ENCODE peak calls at places on chromosome 20, in nine cellular contexts. O is stimulated activated CD8-positive, alpha-beta memory T cell treated with anti-CD3 and anti-CD28 coated beads, Interleukin-15, amount 100 ng/mL, for 1 hour; Z is epithelial cell of proximal tubule; B is left lung; W is activated naive CD4-positive, alpha-beta T cell treated with anti-CD3 and anti-CD28 coated beads for 36 hours; H is cerebellum; Y is GDM1; M is activated CD4-positive, alpha-beta T cell treated with anti-CD3 and anti-CD28 coated beads, Interleukin-2, amount 50 U/mL, for 24 hours; I is fibroblast of the conjunctiva. L is an unnamed sample.

GRCh38 chr20:43507150-43508080 is at the start of gene L3MBTL1:
- DNase-seq in O (no peak), Z (no peak), B (peak; percentile 55), W (no peak), H (peak; percentile 57), Y (no peak), M (no peak), I (no peak), L (peak; percentile 73)

GRCh38 chr20:17661121-17661744 is 20.8 kb downstream of the RRBP1 start:
- DNase-seq in O (no peak), Z (no peak), B (no peak), W (no peak), H (no peak), Y (no peak), M (no peak), I (no peak), L (no peak)

GRCh38 chr20:63416631-63417030 is 55.5 kb upstream of the CHRNA4 start:
- DNase-seq in O (no peak), Z (no peak), B (no peak), W (no peak), H (peak; percentile 81), Y (no peak), M (no peak), I (no peak), L (peak; percentile 77)

GRCh38 chr20:19903168-19903676 is 113.9 kb upstream of the NAA20 start:
- DNase-seq in O (no peak), Z (no peak), B (no peak), W (peak; percentile 6), H (no peak), Y (peak; percentile 52), M (no peak), I (no peak), L (no peak)

GRCh38 chr20:25571240-25571639 is 14.1 kb downstream of the NINL start:
- DNase-seq in O (no peak), Z (no peak), B (no peak), W (no peak), H (no peak), Y (no peak), M (no peak), I (no peak), L (no peak)

GRCh38 chr20:50251992-50252491 is 61.4 kb downstream of the CEBPB start:
- DNase-seq in O (no peak), Z (no peak), B (no peak), W (no peak), H (no peak), Y (no peak), M (no peak), I (no peak), L (no peak)

GRCh38 chr20:9838378-9839295 is at the start of gene PAK5:
- DNase-seq in O (no peak), Z (no peak), B (peak; percentile 61), W (no peak), H (peak; percentile 94), Y (no peak), M (no peak), I (no peak), L (peak; percentile 96)

GRCh38 chr20:48866936-48867335 is 39.1 kb upstream of the PREX1 start:
- DNase-seq in O (no peak), Z (no peak), B (no peak), W (no peak), H (no peak), Y (peak; percentile 19), M (no peak), I (no peak), L (no peak)

GRCh38 chr20:24522452-24523330 is 53.3 kb downstream of the SYNDIG1 start:
- DNase-seq in O (no peak), Z (no peak), B (no peak), W (no peak), H (no peak), Y (no peak), M (no peak), I (no peak), L (no peak)

GRCh38 chr20:25282034-25282781 is 34.3 kb downstream of the PYGB start:
- DNase-seq in O (no peak), Z (no peak), B (peak; percentile 30), W (no peak), H (no peak), Y (no peak), M (no peak), I (no peak), L (peak; percentile 7)

GRCh38 chr20:57568088-57568896 is 7.4 kb downstream of the PCK1 start:
- DNase-seq in O (no peak), Z (no peak), B (no peak), W (no peak), H (no peak), Y (no peak), M (no peak), I (no peak), L (no peak)

GRCh38 chr20:57795347-57795697 is 85.5 kb upstream of the PMEPA1 start:
- DNase-seq in O (no peak), Z (no peak), B (no peak), W (no peak), H (no peak), Y (no peak), M (no peak), I (no peak), L (no peak)

GRCh38 chr20:1122388-1123315 is 4.2 kb downstream of the PSMF1 start:
- DNase-seq in O (no peak), Z (no peak), B (peak; percentile 42), W (peak; percentile 37), H (no peak), Y (no peak), M (no peak), I (peak; percentile 29), L (no peak)

GRCh38 chr20:38181207-38181693 is 16.2 kb upstream of the TGM2 start:
- DNase-seq in O (no peak), Z (no peak), B (peak; percentile 45), W (no peak), H (no peak), Y (no peak), M (no peak), I (no peak), L (no peak)

GRCh38 chr20:17835941-17836861 is 132.4 kb downstream of the SNX5 start:
- DNase-seq in O (no peak), Z (no peak), B (peak; percentile 82), W (no peak), H (no peak), Y (no peak), M (no peak), I (peak; percentile 71), L (no peak)

GRCh38 chr20:52379723-52380336 is 188.3 kb upstream of the ZFP64 start:
- DNase-seq in O (peak; percentile 6), Z (no peak), B (no peak), W (peak; percentile 52), H (peak; percentile 15), Y (no peak), M (peak; percentile 11), I (no peak), L (peak; percentile 70)

GRCh38 chr20:53660078-53660909 is 66.7 kb upstream of the ZNF217 start:
- DNase-seq in O (peak; percentile 16), Z (no peak), B (peak; percentile 41), W (peak; percentile 56), H (no peak), Y (no peak), M (peak; percentile 31), I (no peak), L (no peak)

GRCh38 chr20:56786503-56786902 is 157.4 kb downstream of the TFAP2C start:
- DNase-seq in O (no peak), Z (no peak), B (no peak), W (no peak), H (no peak), Y (no peak), M (no peak), I (no peak), L (no peak)

GRCh38 chr20:61482425-61482887 is 230.4 kb downstream of the CDH4 start:
- DNase-seq in O (no peak), Z (no peak), B (no peak), W (no peak), H (no peak), Y (no peak), M (no peak), I (no peak), L (no peak)

GRCh38 chr20:35129647-35130069 is 17.5 kb downstream of the EDEM2 start:
- DNase-seq in O (no peak), Z (no peak), B (no peak), W (peak; percentile 14), H (no peak), Y (no peak), M (no peak), I (no peak), L (no peak)